ENCODE peak calls at places on chromosome 2, in four cellular contexts. I is fibroblast of lung, C is SJSA1, W is left lung. L is an unnamed sample. For H3K4me1, the result is how much of the 10 kb centered on the place peaks cover.

GRCh38 chr2:70775148-70775547 is 7.1 kb upstream of the ADD2 start:
- DNase-seq in I (no peak), C (no peak), W (no peak), L (no peak)

GRCh38 chr2:74564222-74564621 is 9.7 kb downstream of the DOK1 start:
- DNase-seq in I (peak), C (no peak), W (no peak), L (no peak)

GRCh38 chr2:84880645-84881521 is at the start of gene TRABD2A:
- DNase-seq in I (no peak), C (peak), W (peak), L (no peak)

GRCh38 chr2:238339814-238340213 is 19.5 kb downstream of the TRAF3IP1 start:
- DNase-seq in I (no peak), C (no peak), W (peak), L (no peak)

GRCh38 chr2:214542251-214542650 is 131.4 kb downstream of the VWC2L start:
- DNase-seq in I (peak), C (no peak), W (no peak), L (no peak)

GRCh38 chr2:216372761-216373291 is 543 bp upstream of the MARCHF4 start:
- DNase-seq in I (peak), C (peak), W (no peak), L (no peak)

GRCh38 chr2:178391701-178392100 is 59.3 kb downstream of the PRKRA start:
- DNase-seq in I (peak), C (no peak), W (no peak), L (no peak)

GRCh38 chr2:114350186-114350725 is 92.2 kb upstream of the DPP10 start:
- DNase-seq in I (no peak), C (no peak), W (no peak), L (no peak)

GRCh38 chr2:216553093-216553478 is 54.4 kb downstream of the RPL37A start:
- DNase-seq in I (peak), C (no peak), W (no peak), L (no peak)

GRCh38 chr2:240121675-240122074 is 14.4 kb downstream of the COPS9 start:
- DNase-seq in I (no peak), C (no peak), W (no peak), L (no peak)

GRCh38 chr2:28296243-28296642 is 96.4 kb upstream of the FOSL2 start:
- DNase-seq in I (peak), C (peak), W (no peak), L (no peak)

GRCh38 chr2:77099961-77100360 is 422.2 kb downstream of the LRRTM4 start:
- DNase-seq in I (no peak), C (no peak), W (no peak), L (no peak)

GRCh38 chr2:198700330-198700729 is 757.4 kb downstream of the SATB2 start:
- DNase-seq in I (no peak), C (no peak), W (no peak), L (no peak)

GRCh38 chr2:3178206-3179031 is 199.2 kb downstream of the EIPR1 start:
- DNase-seq in I (no peak), C (no peak), W (no peak), L (no peak)

GRCh38 chr2:201261911-201262310 is 1.6 kb downstream of the CASP8 start:
- DNase-seq in I (no peak), C (no peak), W (no peak), L (no peak)

GRCh38 chr2:166223298-166223697 is 95.5 kb upstream of the SCN1A start:
- DNase-seq in I (no peak), C (no peak), W (no peak), L (no peak)

GRCh38 chr2:222358876-222359275 is 60.1 kb upstream of the PAX3 start:
- DNase-seq in I (peak), C (no peak), W (no peak), L (no peak)

GRCh38 chr2:65686928-65687521 is 254.6 kb upstream of the SPRED2 start:
- DNase-seq in I (no peak), C (no peak), W (no peak), L (no peak)

GRCh38 chr2:224650815-224651439 is 65.2 kb downstream of the CCDC195 start:
- DNase-seq in I (peak), C (peak), W (no peak), L (peak)

GRCh38 chr2:156935611-156936010 is 321.9 kb upstream of the GALNT5 start:
- DNase-seq in I (peak), C (no peak), W (no peak), L (no peak)

GRCh38 chr2:71799013-71799575 is 345.7 kb downstream of the DYSF start:
- DNase-seq in I (no peak), C (no peak), W (no peak), L (no peak)

GRCh38 chr2:216618785-216619184 is 14.4 kb upstream of the IGFBP2 start:
- DNase-seq in I (no peak), C (no peak), W (no peak), L (no peak)

GRCh38 chr2:67997528-67998267 is 65.1 kb downstream of the C1D start:
- DNase-seq in I (peak), C (peak), W (no peak), L (no peak)

GRCh38 chr2:219570924-219571310 is 422 bp downstream of the OBSL1 start:
- DNase-seq in I (peak), C (peak), W (no peak), L (no peak)

GRCh38 chr2:219289537-219290361 is 10.6 kb downstream of the DNAJB2 start:
- DNase-seq in I (peak), C (peak), W (peak), L (no peak)

GRCh38 chr2:46460241-46460921 is 19.0 kb upstream of the TMEM247 start:
- DNase-seq in I (no peak), C (no peak), W (no peak), L (no peak)

GRCh38 chr2:42141687-42142475 is 27.3 kb upstream of the EML4 start:
- DNase-seq in I (peak), C (peak), W (no peak), L (no peak)

GRCh38 chr2:201698588-201699226 is at the start of gene MPP4:
- DNase-seq in I (peak), C (peak), W (no peak), L (no peak)

GRCh38 chr2:105929506-105929905 is 184.8 kb downstream of the NCK2 start:
- DNase-seq in I (peak), C (no peak), W (no peak), L (no peak)

GRCh38 chr2:37324786-37325624 is at the start of gene PRKD3:
- DNase-seq in I (peak), C (peak), W (peak), L (no peak)

GRCh38 chr2:9830685-9831410 is 12.4 kb upstream of the TAF1B start:
- DNase-seq in I (no peak), C (no peak), W (no peak), L (no peak)

GRCh38 chr2:118059919-118060478 is 28.3 kb upstream of the INSIG2 start:
- DNase-seq in I (peak), C (peak), W (no peak), L (no peak)

GRCh38 chr2:42089340-42089925 is 41.6 kb downstream of the PKDCC start:
- DNase-seq in I (peak), C (no peak), W (peak), L (no peak)

GRCh38 chr2:223641062-223641461 is 38.9 kb upstream of the SCG2 start:
- DNase-seq in I (no peak), C (no peak), W (no peak), L (no peak)

GRCh38 chr2:149732001-149732685 is 144.6 kb upstream of the MMADHC start:
- DNase-seq in I (peak), C (peak), W (no peak), L (no peak)

GRCh38 chr2:98743835-98744234 is 12.9 kb upstream of the MGAT4A start:
- DNase-seq in I (no peak), C (no peak), W (no peak), L (no peak)

GRCh38 chr2:103005386-103005785 is 243.6 kb downstream of the TMEM182 start:
- DNase-seq in I (no peak), C (no peak), W (no peak), L (no peak)

GRCh38 chr2:218400930-218401833 is 1.5 kb downstream of the CTDSP1 start:
- DNase-seq in I (no peak), C (no peak), W (peak), L (no peak)

GRCh38 chr2:208255557-208256106 is 761 bp upstream of the IDH1 start:
- DNase-seq in I (no peak), C (no peak), W (no peak), L (no peak)

GRCh38 chr2:208254871-208255556 is at the start of gene IDH1:
- DNase-seq in I (peak), C (peak), W (peak), L (peak)

GRCh38 chr2:208254118-208254870 is 577 bp downstream of the IDH1 start:
- DNase-seq in I (peak), C (peak), W (peak), L (peak)

GRCh38 chr2:208252766-208253492 is 1.9 kb downstream of the IDH1 start:
- DNase-seq in I (peak), C (no peak), W (no peak), L (no peak)

DNA sequence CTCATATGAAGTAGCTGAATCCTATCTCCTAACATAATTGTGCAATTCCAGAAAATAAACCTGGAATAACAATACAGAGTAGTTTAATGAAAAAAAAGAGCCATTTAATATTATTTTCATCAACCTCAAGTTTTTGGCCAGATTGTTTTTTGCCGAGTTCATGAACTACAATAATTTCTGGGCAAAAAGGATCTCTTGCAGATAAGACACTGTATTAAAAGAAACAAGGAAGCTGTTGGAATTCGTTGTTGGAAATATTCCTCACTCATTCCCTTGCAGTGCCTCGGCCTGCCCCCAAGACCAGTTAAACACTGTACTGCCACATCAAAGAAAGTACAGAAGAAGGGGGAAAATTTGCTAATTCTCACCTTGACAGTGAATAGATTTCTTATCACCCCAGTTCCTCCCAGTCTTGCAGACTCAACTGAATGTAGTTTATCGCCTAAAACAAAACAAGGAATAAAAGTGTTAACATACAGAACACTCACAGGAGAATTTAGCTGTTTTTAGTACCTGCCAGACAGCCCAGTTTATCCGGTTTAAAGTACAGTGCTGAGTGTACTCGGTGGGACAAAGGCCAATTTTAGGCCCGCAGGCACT is 1.3 kb downstream of the IDH1 start:
- DNase-seq in I (peak), C (no peak), W (no peak), L (no peak)
- H3K27ac ChIP-seq in I (peak), C (no peak), W (peak), L (no peak)

GRCh38 chr2:6915399-6915798 is 1.8 kb upstream of the RNF144A start:
- DNase-seq in I (no peak), C (no peak), W (no peak), L (no peak)

GRCh38 chr2:6916224-6916623 is 988 bp upstream of the RNF144A start:
- DNase-seq in I (no peak), C (no peak), W (no peak), L (no peak)

GRCh38 chr2:6917761-6918421 is 679 bp downstream of the RNF144A start:
- DNase-seq in I (no peak), C (no peak), W (peak), L (no peak)

GRCh38 chr2:6917071-6917760 is at the start of gene RNF144A:
- DNase-seq in I (peak), C (peak), W (peak), L (no peak)

GRCh38 chr2:6916736-6917070 is 509 bp upstream of the RNF144A start:
- DNase-seq in I (no peak), C (no peak), W (no peak), L (no peak)
- H3K4me3 ChIP-seq in I (no peak), C (peak), W (no peak), L (peak)

GRCh38 chr2:120445431-120446143 is 99.7 kb downstream of the INHBB start:
- DNase-seq in I (peak), C (no peak), W (no peak), L (no peak)
- H3K4me1 ChIP-seq in I (under half), C (under half), W (under half), L (under half)

DNA sequence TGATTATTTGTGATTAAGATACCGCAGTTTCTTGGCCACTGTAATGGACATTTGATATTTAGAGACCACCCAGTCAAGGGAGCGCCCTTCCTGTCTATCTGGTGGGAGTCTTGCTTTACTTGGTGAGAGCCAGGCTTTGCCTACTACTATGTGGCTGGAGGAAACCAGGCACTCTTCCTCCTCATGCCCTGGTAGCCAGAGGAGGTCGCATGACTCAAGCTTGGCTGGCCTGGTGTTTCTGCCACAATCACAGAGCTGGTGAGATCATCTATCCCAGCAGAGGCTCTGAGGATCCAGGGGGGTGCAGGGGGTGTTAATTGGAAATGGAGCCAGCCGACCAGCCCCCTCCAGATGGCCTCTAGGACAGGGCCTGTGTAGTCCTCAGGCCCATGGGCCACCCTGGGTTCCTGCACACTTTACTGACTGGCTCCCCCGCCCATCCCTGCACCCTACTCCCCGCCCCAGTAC is 46.8 kb upstream of the BIN1 start:
- DNase-seq in I (peak), C (peak), W (peak), L (no peak)
- H3K27ac ChIP-seq in I (no peak), C (peak), W (no peak), L (no peak)

GRCh38 chr2:95313296-95314265 is 16.4 kb downstream of the KCNIP3 start:
- DNase-seq in I (no peak), C (no peak), W (peak), L (no peak)

GRCh38 chr2:95314598-95314963 is 17.4 kb downstream of the KCNIP3 start:
- DNase-seq in I (no peak), C (no peak), W (peak), L (no peak)

GRCh38 chr2:95315801-95316411 is 18.8 kb downstream of the KCNIP3 start:
- DNase-seq in I (peak), C (no peak), W (peak), L (no peak)

GRCh38 chr2:95316466-95317122 is 19.4 kb downstream of the KCNIP3 start:
- DNase-seq in I (peak), C (no peak), W (no peak), L (no peak)

DNA sequence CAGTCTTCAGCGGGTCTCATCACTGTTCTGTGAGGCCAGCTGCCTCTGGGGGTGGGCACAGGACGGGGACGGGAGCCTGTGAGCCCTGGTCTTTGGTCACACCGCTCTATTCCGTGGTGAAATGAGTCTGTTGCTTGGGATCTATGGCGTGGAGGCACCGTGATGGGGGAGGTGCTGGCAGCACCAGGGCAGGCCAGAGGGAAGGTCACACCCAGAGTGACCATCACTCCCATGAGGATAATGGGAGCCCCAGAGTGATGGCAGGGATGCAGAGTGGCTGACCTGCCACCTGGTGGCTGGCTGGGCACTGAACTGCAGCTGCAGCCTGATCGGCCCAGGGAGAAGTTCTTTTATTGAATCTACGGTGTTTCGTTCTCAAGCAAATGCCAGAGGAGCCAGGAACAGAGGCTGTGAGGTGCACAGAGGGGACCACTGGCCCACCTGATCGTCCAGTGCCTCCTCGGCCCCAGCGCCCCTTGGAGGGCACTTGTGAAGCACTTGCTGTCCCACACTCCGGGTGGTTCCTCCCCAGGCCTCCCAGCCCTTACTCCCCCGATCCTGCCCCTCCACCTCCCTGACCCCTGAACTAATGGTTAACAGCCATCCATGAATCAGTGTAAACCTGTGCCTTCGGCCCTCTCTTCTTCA is 17.9 kb downstream of the KCNIP3 start:
- DNase-seq in I (peak), C (no peak), W (peak), L (no peak)
- H3K4me3 ChIP-seq in I (no peak), C (no peak), W (no peak), L (no peak)

GRCh38 chr2:191304939-191305875 is 60.0 kb downstream of the MYO1B start:
- DNase-seq in I (peak), C (no peak), W (no peak), L (no peak)
- H3K4me1 ChIP-seq in I (under half), C (under half), W (under half), L (under half)

DNA sequence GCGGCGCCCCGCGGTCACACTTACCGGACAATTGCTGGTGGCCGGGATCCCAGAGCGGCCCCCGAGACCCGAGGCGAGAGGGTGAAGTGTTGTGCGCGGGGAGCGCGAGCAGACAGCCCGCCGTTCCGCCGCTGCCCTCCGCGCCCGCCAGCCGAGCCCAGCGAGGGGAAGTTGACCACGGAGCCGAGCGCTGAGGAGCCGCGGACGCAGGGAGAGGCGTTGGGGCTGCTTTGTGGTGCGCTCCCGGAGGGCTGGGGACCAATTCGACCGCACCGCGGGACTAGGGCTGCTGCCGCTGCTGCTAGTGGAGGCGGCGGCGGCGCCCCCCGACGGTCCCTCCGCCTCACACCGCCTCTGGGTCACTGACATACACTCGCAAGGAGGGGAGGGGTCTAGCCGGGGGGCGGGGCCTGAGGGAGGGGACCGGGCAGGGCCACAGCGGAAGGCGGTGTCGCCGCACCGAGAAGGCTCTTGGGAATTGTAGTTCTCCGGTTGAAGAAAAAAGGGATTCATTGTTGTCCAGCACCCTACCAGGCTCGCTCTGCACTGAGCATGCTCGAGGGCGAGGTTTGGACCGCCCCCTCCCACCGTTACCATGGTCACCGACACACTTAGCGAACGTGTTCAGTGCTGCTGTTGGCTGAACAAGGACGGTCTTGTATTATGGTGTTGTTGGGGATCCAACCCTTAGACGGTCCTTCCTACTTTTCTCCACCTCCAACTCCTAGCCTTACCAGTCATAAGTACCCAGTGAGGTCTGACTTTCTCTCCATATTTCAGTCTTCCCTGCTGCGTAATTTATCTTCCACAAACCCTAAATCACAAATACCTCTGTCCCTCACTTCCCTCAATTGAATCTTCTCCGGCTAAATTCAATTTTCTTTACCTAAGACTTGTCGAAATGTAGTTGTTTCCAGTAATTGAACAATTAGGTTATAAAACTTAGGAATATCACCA is at the start of gene PELI1:
- DNase-seq in I (peak), C (peak), W (peak), L (peak)
- H3K27ac ChIP-seq in I (peak), C (peak), W (peak), L (no peak)